ENCODE peak calls at places on chromosomes 6 and 20, in five cellular contexts. R, J, U, M and O are unnamed samples.

GRCh38 chr6:128280066-128280465 is 240.3 kb downstream of the PTPRK start:
- DNase-seq in R (no peak), J (no peak), U (no peak), M (no peak), O (no peak)

GRCh38 chr20:49287555-49288249 is 9.8 kb upstream of the ZNFX1 start:
- DNase-seq in R (no peak), J (no peak), U (no peak), M (peak; percentile 61), O (no peak)

GRCh38 chr20:40508821-40509220 is 180.2 kb downstream of the MAFB start:
- DNase-seq in R (no peak), J (no peak), U (no peak), M (no peak), O (no peak)

GRCh38 chr6:109036588-109037320 is 57.9 kb downstream of the SESN1 start:
- DNase-seq in R (no peak), J (no peak), U (no peak), M (no peak), O (no peak)

GRCh38 chr6:42190784-42191183 is 4.0 kb downstream of the GUCA1B start:
- DNase-seq in R (no peak), J (no peak), U (no peak), M (no peak), O (no peak)

GRCh38 chr6:82072113-82072512 is 175.4 kb downstream of the IBTK start:
- DNase-seq in R (no peak), J (no peak), U (no peak), M (no peak), O (no peak)

GRCh38 chr6:82877213-82878195 is 188.1 kb downstream of the UBE3D start:
- DNase-seq in R (no peak), J (no peak), U (no peak), M (no peak), O (no peak)

GRCh38 chr6:109424946-109425345 is 15.5 kb downstream of the PPIL6 start:
- DNase-seq in R (no peak), J (no peak), U (no peak), M (no peak), O (no peak)

GRCh38 chr6:111589366-111589765 is 16.3 kb downstream of the TRAF3IP2 start:
- DNase-seq in R (no peak), J (no peak), U (no peak), M (peak; percentile 44), O (peak; percentile 83)

GRCh38 chr6:34044945-34045595 is 100.8 kb downstream of the GRM4 start:
- DNase-seq in R (no peak), J (peak; percentile 7), U (no peak), M (no peak), O (no peak)

GRCh38 chr6:95819461-95819860 is 196.3 kb upstream of the FUT9 start:
- DNase-seq in R (no peak), J (no peak), U (no peak), M (no peak), O (no peak)

GRCh38 chr6:161168281-161168891 is 105.5 kb downstream of the AGPAT4 start:
- DNase-seq in R (no peak), J (no peak), U (no peak), M (no peak), O (peak; percentile 6)

GRCh38 chr6:13418838-13419237 is 68.6 kb downstream of the GFOD1 start:
- DNase-seq in R (no peak), J (no peak), U (no peak), M (no peak), O (no peak)

GRCh38 chr20:13220194-13220856 is 749 bp upstream of the ISM1 start:
- DNase-seq in R (peak; percentile 81), J (no peak), U (no peak), M (no peak), O (peak; percentile 65)

GRCh38 chr6:96301023-96301422 is 220.6 kb upstream of the UFL1 start:
- DNase-seq in R (no peak), J (no peak), U (no peak), M (peak; percentile 5), O (no peak)

GRCh38 chr6:25053875-25054371 is 118.2 kb upstream of the RIPOR2 start:
- DNase-seq in R (no peak), J (no peak), U (no peak), M (no peak), O (no peak)

GRCh38 chr6:53894086-53894485 is 99.3 kb downstream of the LRRC1 start:
- DNase-seq in R (no peak), J (no peak), U (no peak), M (no peak), O (no peak)

GRCh38 chr20:64146936-64147451 is 17.3 kb upstream of the MYT1 start:
- DNase-seq in R (peak; percentile 30), J (no peak), U (no peak), M (no peak), O (no peak)

GRCh38 chr6:53111865-53112264 is 36.8 kb downstream of the GCM1 start:
- DNase-seq in R (no peak), J (no peak), U (no peak), M (no peak), O (no peak)

GRCh38 chr6:99790679-99791078 is 184.0 kb downstream of the PRDM13 start:
- DNase-seq in R (no peak), J (no peak), U (no peak), M (no peak), O (no peak)

GRCh38 chr6:158782432-158783166 is 36.6 kb downstream of the EZR start:
- DNase-seq in R (no peak), J (no peak), U (no peak), M (no peak), O (no peak)

GRCh38 chr6:36928547-36928918 is 26.0 kb upstream of the PI16 start:
- DNase-seq in R (no peak), J (no peak), U (no peak), M (no peak), O (no peak)

GRCh38 chr6:17167327-17167979 is 65.6 kb downstream of the STMND1 start:
- DNase-seq in R (peak; percentile 58), J (no peak), U (peak; percentile 13), M (peak; percentile 67), O (peak; percentile 81)

GRCh38 chr6:145669627-145670034 is 65.7 kb downstream of the EPM2A start:
- DNase-seq in R (no peak), J (no peak), U (no peak), M (no peak), O (no peak)

GRCh38 chr20:57558614-57559285 is 2.2 kb upstream of the PCK1 start:
- DNase-seq in R (no peak), J (no peak), U (no peak), M (peak; percentile 49), O (no peak)

GRCh38 chr6:12116264-12116800 is 104.2 kb downstream of the HIVEP1 start:
- DNase-seq in R (no peak), J (no peak), U (no peak), M (no peak), O (no peak)

GRCh38 chr6:51648236-51648635 is 439.2 kb downstream of the PKHD1 start:
- DNase-seq in R (no peak), J (no peak), U (no peak), M (no peak), O (no peak)

GRCh38 chr6:71537717-71538116 is 249.1 kb downstream of the OGFRL1 start:
- DNase-seq in R (no peak), J (no peak), U (no peak), M (no peak), O (no peak)

GRCh38 chr6:121951077-121951476 is 448.4 kb upstream of the HSF2 start:
- DNase-seq in R (no peak), J (no peak), U (no peak), M (no peak), O (no peak)

GRCh38 chr6:128204621-128205020 is 303.8 kb upstream of the THEMIS start:
- DNase-seq in R (no peak), J (no peak), U (no peak), M (no peak), O (no peak)

GRCh38 chr6:142985286-142985685 is 40.3 kb upstream of the HIVEP2 start:
- DNase-seq in R (no peak), J (no peak), U (no peak), M (no peak), O (no peak)

GRCh38 chr20:53070714-53071392 is 98.7 kb downstream of the TSHZ2 start:
- DNase-seq in R (no peak), J (no peak), U (no peak), M (peak; percentile 28), O (no peak)

GRCh38 chr6:150201285-150201684 is 58.4 kb downstream of the PPP1R14C start:
- DNase-seq in R (no peak), J (no peak), U (no peak), M (no peak), O (no peak)

GRCh38 chr20:62332421-62332820 is 29.6 kb downstream of the ADRM1 start:
- DNase-seq in R (no peak), J (no peak), U (no peak), M (no peak), O (no peak)
- TF ChIP-seq HDAC2 in R (no peak), J (no peak), U (no peak), M (no peak), O (no peak)

DNA sequence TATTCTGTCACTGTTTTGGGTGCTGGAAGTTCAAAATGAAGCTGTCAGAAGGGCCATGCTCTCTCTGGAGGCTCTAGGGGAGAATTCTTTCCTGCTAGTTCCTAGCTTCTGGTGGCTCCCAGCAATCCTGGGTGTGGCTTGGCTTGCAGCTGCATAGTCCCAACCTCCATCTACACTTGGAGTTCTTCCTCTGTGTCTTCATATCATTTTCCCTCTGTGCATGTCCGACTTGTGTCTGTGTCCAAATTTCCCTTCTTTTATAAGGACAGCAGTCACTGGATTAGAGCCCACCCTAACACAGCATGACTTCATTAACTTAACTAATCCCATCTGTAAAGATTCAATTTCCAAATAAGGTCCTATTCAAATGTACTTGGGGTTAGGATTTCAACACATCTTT is 23.3 kb upstream of the ENPP1 start:
- DNase-seq in R (no peak), J (no peak), U (no peak), M (no peak), O (no peak)
- TF ChIP-seq CHD2 in R (no peak), J (no peak), U (no peak), M (no peak), O (no peak)

GRCh38 chr6:30837432-30837831 is 46.9 kb upstream of the DDR1 start:
- DNase-seq in R (no peak), J (no peak), U (no peak), M (no peak), O (no peak)
- H3K27ac ChIP-seq in R (no peak overlapping the region), J (no peak overlapping the region), U (no peak overlapping the region), M (no peak overlapping the region), O (no peak overlapping the region)

GRCh38 chr20:31788578-31788977 is 30.6 kb upstream of the MYLK2 start:
- DNase-seq in R (no peak), J (no peak), U (no peak), M (no peak), O (peak; percentile 20)
- TF ChIP-seq HDAC2 in R (no peak), J (no peak), U (no peak), M (no peak), O (no peak)